ENCODE peak calls at places on chromosome X, in five cellular contexts. A, Z, F, X and B are unnamed samples.

GRCh38 chrX:102345916-102346315 is 93.9 kb downstream of the NXF2B start:
- DNase-seq in A (no peak), Z (peak), F (peak), X (peak), B (peak)

GRCh38 chrX:19627081-19627480 is 111.8 kb upstream of the MAP3K15 start:
- DNase-seq in A (no peak), Z (no peak), F (no peak), X (no peak), B (no peak)

GRCh38 chrX:9581771-9582396 is 117.0 kb downstream of the TBL1X start:
- DNase-seq in A (no peak), Z (no peak), F (no peak), X (no peak), B (no peak)

GRCh38 chrX:53831662-53832635 is 145.4 kb upstream of the HUWE1 start:
- DNase-seq in A (peak), Z (peak), F (peak), X (peak), B (peak)

GRCh38 chrX:150572206-150572605 is 3.8 kb downstream of the MTM1 start:
- DNase-seq in A (no peak), Z (no peak), F (no peak), X (no peak), B (peak)

GRCh38 chrX:120244735-120245498 is 5.7 kb upstream of the ZBTB33 start:
- DNase-seq in A (peak), Z (peak), F (peak), X (peak), B (peak)

GRCh38 chrX:150522494-150522893 is 45.9 kb upstream of the MTM1 start:
- DNase-seq in A (no peak), Z (no peak), F (no peak), X (no peak), B (no peak)

GRCh38 chrX:134173541-134174272 is 63.3 kb upstream of the CCDC160 start:
- DNase-seq in A (no peak), Z (peak), F (no peak), X (no peak), B (no peak)

GRCh38 chrX:22093550-22093949 is 61.4 kb downstream of the PHEX start:
- DNase-seq in A (no peak), Z (no peak), F (no peak), X (no peak), B (no peak)

GRCh38 chrX:23008431-23009099 is 8.8 kb downstream of the DDX53 start:
- DNase-seq in A (peak), Z (no peak), F (peak), X (no peak), B (no peak)

GRCh38 chrX:42804524-42804923 is 26.6 kb upstream of the PPP1R2C start:
- DNase-seq in A (no peak), Z (no peak), F (no peak), X (no peak), B (no peak)

GRCh38 chrX:37684426-37684825 is 1.2 kb upstream of the XK start:
- DNase-seq in A (no peak), Z (no peak), F (no peak), X (no peak), B (no peak)

GRCh38 chrX:154855256-154855655 is 20.8 kb upstream of the SMIM9 start:
- DNase-seq in A (no peak), Z (no peak), F (no peak), X (no peak), B (no peak)

GRCh38 chrX:153970398-153971123 is 1.1 kb downstream of the HCFC1 start:
- DNase-seq in A (peak), Z (no peak), F (peak), X (peak), B (peak)

GRCh38 chrX:21989415-21989814 is 42.7 kb upstream of the PHEX start:
- DNase-seq in A (no peak), Z (peak), F (no peak), X (no peak), B (no peak)

GRCh38 chrX:115311666-115312065 is 22.2 kb downstream of the LUZP4 start:
- DNase-seq in A (no peak), Z (no peak), F (peak), X (no peak), B (no peak)

GRCh38 chrX:51332188-51332942 is at the start of gene NUDT10:
- DNase-seq in A (no peak), Z (peak), F (peak), X (no peak), B (peak)